ENCODE peak calls at places on chromosomes 4 and X, in seven cellular contexts. One of them, this sample, is unnamed.

GRCh38 chrX:8967471-8967870 is 66.5 kb downstream of the FAM9B start:
- DNase-seq in lung: no peak
- DNase-seq in lower lobe of right lung: no peak
- DNase-seq in mesothelial cell of epicardium: no peak
- DNase-seq in fibroblast of lung: no peak
- DNase-seq in IMR-90: no peak
- DNase-seq in heart right ventricle: no peak
- DNase-seq in this sample: no peak

GRCh38 chrX:132040066-132040465 is 17.0 kb downstream of the STK26 start:
- DNase-seq in IMR-90: no peak
- DNase-seq in fibroblast of lung: no peak
- DNase-seq in lung: no peak
- DNase-seq in heart right ventricle: no peak
- DNase-seq in mesothelial cell of epicardium: no peak
- DNase-seq in lower lobe of right lung: no peak
- DNase-seq in this sample: no peak

GRCh38 chrX:40064055-40064597 is 33.6 kb downstream of the BCOR start:
- DNase-seq in IMR-90: no peak
- DNase-seq in lung: no peak
- DNase-seq in mesothelial cell of epicardium: no peak
- DNase-seq in heart right ventricle: no peak
- DNase-seq in fibroblast of lung: no peak
- DNase-seq in lower lobe of right lung: no peak
- DNase-seq in this sample: no peak

GRCh38 chrX:23592741-23593140 is 74.6 kb upstream of the PRDX4 start:
- DNase-seq in mesothelial cell of epicardium: no peak
- DNase-seq in fibroblast of lung: no peak
- DNase-seq in IMR-90: no peak
- DNase-seq in lung: no peak
- DNase-seq in heart right ventricle: no peak
- DNase-seq in lower lobe of right lung: no peak
- DNase-seq in this sample: no peak

GRCh38 chrX:134764202-134764785 is 106.0 kb upstream of the PLAC1 start:
- DNase-seq in lung: no peak
- DNase-seq in fibroblast of lung: peak; percentile 43
- DNase-seq in heart right ventricle: no peak
- DNase-seq in mesothelial cell of epicardium: no peak
- DNase-seq in lower lobe of right lung: no peak
- DNase-seq in IMR-90: no peak
- DNase-seq in this sample: peak; percentile 23

GRCh38 chr4:25767877-25768475 is 94.8 kb downstream of the SEL1L3 start:
- DNase-seq in lower lobe of right lung: no peak
- DNase-seq in mesothelial cell of epicardium: no peak
- DNase-seq in fibroblast of lung: peak; percentile 77
- DNase-seq in lung: peak; percentile 62
- DNase-seq in IMR-90: peak; percentile 79
- DNase-seq in heart right ventricle: peak; percentile 73
- DNase-seq in this sample: peak; percentile 77

GRCh38 chrX:13283968-13284914 is 35.6 kb downstream of the ATXN3L start:
- DNase-seq in IMR-90: peak; percentile 78
- DNase-seq in fibroblast of lung: no peak
- DNase-seq in lower lobe of right lung: no peak
- DNase-seq in heart right ventricle: no peak
- DNase-seq in lung: no peak
- DNase-seq in mesothelial cell of epicardium: no peak
- DNase-seq in this sample: peak; percentile 24

GRCh38 chr4:53916431-53916889 is 147.9 kb downstream of the CHIC2 start:
- DNase-seq in lung: no peak
- DNase-seq in lower lobe of right lung: no peak
- DNase-seq in heart right ventricle: no peak
- DNase-seq in fibroblast of lung: no peak
- DNase-seq in IMR-90: peak; percentile 83
- DNase-seq in mesothelial cell of epicardium: no peak
- DNase-seq in this sample: peak; percentile 70

GRCh38 chr4:26758899-26759298 is 101.7 kb upstream of the STIM2 start:
- DNase-seq in heart right ventricle: no peak
- DNase-seq in lower lobe of right lung: no peak
- DNase-seq in IMR-90: no peak
- DNase-seq in lung: no peak
- DNase-seq in fibroblast of lung: no peak
- DNase-seq in mesothelial cell of epicardium: no peak
- DNase-seq in this sample: no peak

GRCh38 chrX:19682712-19683331 is 167.5 kb upstream of the MAP3K15 start:
- DNase-seq in lower lobe of right lung: peak; percentile 64
- DNase-seq in fibroblast of lung: peak; percentile 95
- DNase-seq in IMR-90: peak; percentile 94
- DNase-seq in mesothelial cell of epicardium: no peak
- DNase-seq in heart right ventricle: peak; percentile 70
- DNase-seq in lung: peak; percentile 34
- DNase-seq in this sample: peak; percentile 96

GRCh38 chrX:12548746-12549145 is 242.5 kb upstream of the PRPS2 start:
- DNase-seq in heart right ventricle: peak; percentile 6
- DNase-seq in fibroblast of lung: peak; percentile 11
- DNase-seq in lower lobe of right lung: no peak
- DNase-seq in mesothelial cell of epicardium: no peak
- DNase-seq in lung: no peak
- DNase-seq in IMR-90: peak; percentile 17
- DNase-seq in this sample: peak; percentile 18

GRCh38 chr4:106628616-106629606 is 260.3 kb upstream of the GIMD1 start:
- DNase-seq in heart right ventricle: no peak
- DNase-seq in lung: no peak
- DNase-seq in fibroblast of lung: no peak
- DNase-seq in mesothelial cell of epicardium: no peak
- DNase-seq in lower lobe of right lung: no peak
- DNase-seq in IMR-90: no peak
- DNase-seq in this sample: peak; percentile 8

GRCh38 chrX:22278375-22278774 is 5.7 kb downstream of the CBLL2 start:
- DNase-seq in lower lobe of right lung: no peak
- DNase-seq in lung: no peak
- DNase-seq in heart right ventricle: no peak
- DNase-seq in IMR-90: no peak
- DNase-seq in mesothelial cell of epicardium: no peak
- DNase-seq in fibroblast of lung: no peak
- DNase-seq in this sample: no peak
- TF ChIP-seq CTCF in lower lobe of right lung: no peak
- TF ChIP-seq CTCF in lung: no peak
- TF ChIP-seq CTCF in heart right ventricle: no peak
- TF ChIP-seq CTCF in IMR-90: no peak
- TF ChIP-seq CTCF in mesothelial cell of epicardium: no peak
- TF ChIP-seq CTCF in fibroblast of lung: no peak
- TF ChIP-seq CTCF in this sample: no peak

GRCh38 chrX:150504399-150505186 is 63.8 kb upstream of the MTM1 start:
- DNase-seq in lower lobe of right lung: no peak
- DNase-seq in mesothelial cell of epicardium: no peak
- DNase-seq in fibroblast of lung: no peak
- DNase-seq in lung: no peak
- DNase-seq in heart right ventricle: no peak
- DNase-seq in IMR-90: peak; percentile 37
- DNase-seq in this sample: peak; percentile 24
- TF ChIP-seq CTCF in lower lobe of right lung: no peak
- TF ChIP-seq CTCF in mesothelial cell of epicardium: no peak
- TF ChIP-seq CTCF in fibroblast of lung: no peak
- TF ChIP-seq CTCF in lung: no peak
- TF ChIP-seq CTCF in heart right ventricle: no peak
- TF ChIP-seq CTCF in IMR-90: no peak
- TF ChIP-seq CTCF in this sample: no peak

GRCh38 chr4:79308971-79309370 is 16.9 kb downstream of the NAA11 start:
- DNase-seq in IMR-90: no peak
- DNase-seq in fibroblast of lung: no peak
- DNase-seq in mesothelial cell of epicardium: no peak
- DNase-seq in lower lobe of right lung: no peak
- DNase-seq in heart right ventricle: no peak
- DNase-seq in lung: no peak
- DNase-seq in this sample: no peak
- TF ChIP-seq CTCF in IMR-90: no peak
- TF ChIP-seq CTCF in fibroblast of lung: no peak
- TF ChIP-seq CTCF in mesothelial cell of epicardium: no peak
- TF ChIP-seq CTCF in lower lobe of right lung: no peak
- TF ChIP-seq CTCF in heart right ventricle: no peak
- TF ChIP-seq CTCF in lung: no peak
- TF ChIP-seq CTCF in this sample: no peak

GRCh38 chrX:48489892-48490291 is 13.9 kb downstream of the FTSJ1 start:
- DNase-seq in lung: no peak
- DNase-seq in mesothelial cell of epicardium: no peak
- DNase-seq in lower lobe of right lung: no peak
- DNase-seq in fibroblast of lung: no peak
- DNase-seq in IMR-90: no peak
- DNase-seq in heart right ventricle: no peak
- DNase-seq in this sample: no peak
- TF ChIP-seq CTCF in lung: no peak
- TF ChIP-seq CTCF in mesothelial cell of epicardium: no peak
- TF ChIP-seq CTCF in lower lobe of right lung: no peak
- TF ChIP-seq CTCF in fibroblast of lung: no peak
- TF ChIP-seq CTCF in IMR-90: no peak
- TF ChIP-seq CTCF in heart right ventricle: no peak
- TF ChIP-seq CTCF in this sample: no peak

GRCh38 chr4:71110499-71110898 is 117.0 kb downstream of the DCK start:
- DNase-seq in lower lobe of right lung: no peak
- DNase-seq in lung: no peak
- DNase-seq in IMR-90: no peak
- DNase-seq in mesothelial cell of epicardium: no peak
- DNase-seq in fibroblast of lung: no peak
- DNase-seq in heart right ventricle: no peak
- DNase-seq in this sample: no peak

GRCh38 chr4:71107732-71108131 is 114.3 kb downstream of the DCK start:
- DNase-seq in heart right ventricle: no peak
- DNase-seq in lung: no peak
- DNase-seq in fibroblast of lung: no peak
- DNase-seq in lower lobe of right lung: no peak
- DNase-seq in mesothelial cell of epicardium: no peak
- DNase-seq in IMR-90: no peak
- DNase-seq in this sample: no peak

GRCh38 chr4:71113294-71113693 is 119.8 kb downstream of the DCK start:
- DNase-seq in mesothelial cell of epicardium: no peak
- DNase-seq in lung: no peak
- DNase-seq in fibroblast of lung: no peak
- DNase-seq in IMR-90: no peak
- DNase-seq in heart right ventricle: no peak
- DNase-seq in lower lobe of right lung: no peak
- DNase-seq in this sample: no peak
- TF ChIP-seq CTCF in mesothelial cell of epicardium: no peak
- TF ChIP-seq CTCF in lung: no peak
- TF ChIP-seq CTCF in fibroblast of lung: no peak
- TF ChIP-seq CTCF in IMR-90: peak; percentile 3
- TF ChIP-seq CTCF in heart right ventricle: no peak
- TF ChIP-seq CTCF in lower lobe of right lung: no peak
- TF ChIP-seq CTCF in this sample: peak; percentile 6

GRCh38 chr4:119000400-119000799 is 111.7 kb downstream of the SYNPO2 start:
- DNase-seq in lower lobe of right lung: no peak
- DNase-seq in mesothelial cell of epicardium: no peak
- DNase-seq in lung: no peak
- DNase-seq in fibroblast of lung: no peak
- DNase-seq in heart right ventricle: peak; percentile 59
- DNase-seq in IMR-90: peak; percentile 15
- DNase-seq in this sample: no peak
- TF ChIP-seq CTCF in lower lobe of right lung: no peak
- TF ChIP-seq CTCF in mesothelial cell of epicardium: no peak
- TF ChIP-seq CTCF in lung: no peak
- TF ChIP-seq CTCF in fibroblast of lung: no peak
- TF ChIP-seq CTCF in heart right ventricle: no peak
- TF ChIP-seq CTCF in IMR-90: no peak
- TF ChIP-seq CTCF in this sample: no peak

DNA sequence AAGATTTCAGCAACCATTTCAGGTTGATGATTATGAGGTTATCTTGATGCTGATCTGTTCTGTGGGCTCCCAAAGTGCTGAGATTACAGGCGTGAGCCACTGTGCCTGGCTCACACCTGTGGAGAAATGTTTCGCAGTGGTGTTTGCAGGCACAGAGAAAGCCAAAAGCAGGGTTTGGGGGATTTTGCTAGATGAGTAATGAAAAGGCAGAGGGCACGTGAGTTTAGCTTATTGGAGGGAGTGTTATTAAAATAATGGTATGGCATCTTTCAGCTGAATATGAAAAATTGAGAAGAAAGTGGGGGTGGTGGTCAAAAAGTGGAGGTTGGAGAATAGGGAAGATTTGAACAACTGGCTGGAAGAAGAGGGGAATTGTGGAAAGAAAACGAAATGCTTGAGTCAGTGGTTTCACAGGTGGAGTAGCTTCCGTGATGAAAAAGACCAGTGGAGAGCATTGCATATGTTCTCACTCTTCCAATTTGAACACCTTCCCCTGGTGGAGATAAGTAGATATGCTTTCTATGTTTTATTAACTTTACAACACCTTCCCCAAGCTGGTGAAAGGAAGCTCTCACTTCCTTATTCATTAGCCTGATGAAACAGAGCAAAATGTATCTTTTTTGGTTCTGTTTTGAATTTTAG is 1.1 kb upstream of the CHST7 start:
- DNase-seq in lower lobe of right lung: no peak
- DNase-seq in IMR-90: no peak
- DNase-seq in lung: no peak
- DNase-seq in heart right ventricle: no peak
- DNase-seq in mesothelial cell of epicardium: no peak
- DNase-seq in fibroblast of lung: no peak
- DNase-seq in this sample: no peak
- TF ChIP-seq CTCF in lower lobe of right lung: no peak
- TF ChIP-seq CTCF in IMR-90: no peak
- TF ChIP-seq CTCF in lung: no peak
- TF ChIP-seq CTCF in heart right ventricle: no peak
- TF ChIP-seq CTCF in mesothelial cell of epicardium: no peak
- TF ChIP-seq CTCF in fibroblast of lung: no peak
- TF ChIP-seq CTCF in this sample: no peak

This sample was measured in astrocyte of the spinal cord.